ENCODE peak calls at places on chromosomes 6 and 20, in ten cellular contexts. One of them, this sample, is unnamed.

GRCh38 chr6:12334524-12335130 is 44.5 kb downstream of the EDN1 start:
- DNase-seq in stimulated activated effector memory CD8-positive, alpha-beta T cell treated with anti-CD3 and anti-CD28 coated beads, Interleukin-12 subunit alpha, Interleukin-12 subunit beta, amount 100 ng/mL, for 72 hours: no peak
- DNase-seq in stomach: no peak
- DNase-seq in AG08396: no peak
- DNase-seq in H4: peak
- DNase-seq in heart left ventricle: no peak
- DNase-seq in SW480: no peak
- DNase-seq in fibroblast of pulmonary artery: no peak
- DNase-seq in ecto neural progenitor cell: no peak
- DNase-seq in mesenchymal stem cell: peak
- DNase-seq in this sample: no peak

GRCh38 chr6:35052694-35053565 is 88.2 kb downstream of the TCP11 start:
- DNase-seq in stimulated activated effector memory CD8-positive, alpha-beta T cell treated with anti-CD3 and anti-CD28 coated beads, Interleukin-12 subunit alpha, Interleukin-12 subunit beta, amount 100 ng/mL, for 72 hours: no peak
- DNase-seq in stomach: no peak
- DNase-seq in AG08396: peak
- DNase-seq in H4: no peak
- DNase-seq in heart left ventricle: no peak
- DNase-seq in SW480: no peak
- DNase-seq in fibroblast of pulmonary artery: no peak
- DNase-seq in ecto neural progenitor cell: no peak
- DNase-seq in mesenchymal stem cell: peak
- DNase-seq in this sample: no peak

GRCh38 chr20:62839816-62840215 is 21.8 kb downstream of the TCFL5 start:
- DNase-seq in stimulated activated effector memory CD8-positive, alpha-beta T cell treated with anti-CD3 and anti-CD28 coated beads, Interleukin-12 subunit alpha, Interleukin-12 subunit beta, amount 100 ng/mL, for 72 hours: no peak
- DNase-seq in stomach: no peak
- DNase-seq in AG08396: no peak
- DNase-seq in H4: no peak
- DNase-seq in heart left ventricle: no peak
- DNase-seq in SW480: no peak
- DNase-seq in fibroblast of pulmonary artery: no peak
- DNase-seq in ecto neural progenitor cell: no peak
- DNase-seq in mesenchymal stem cell: no peak
- DNase-seq in this sample: no peak

GRCh38 chr6:137758661-137759060 is 108.4 kb upstream of the TNFAIP3 start:
- DNase-seq in stimulated activated effector memory CD8-positive, alpha-beta T cell treated with anti-CD3 and anti-CD28 coated beads, Interleukin-12 subunit alpha, Interleukin-12 subunit beta, amount 100 ng/mL, for 72 hours: no peak
- DNase-seq in stomach: no peak
- DNase-seq in AG08396: no peak
- DNase-seq in H4: no peak
- DNase-seq in heart left ventricle: no peak
- DNase-seq in SW480: no peak
- DNase-seq in fibroblast of pulmonary artery: no peak
- DNase-seq in ecto neural progenitor cell: no peak
- DNase-seq in mesenchymal stem cell: no peak
- DNase-seq in this sample: no peak

GRCh38 chr20:2942439-2942838 is 69.2 kb downstream of the PTPRA start:
- DNase-seq in stimulated activated effector memory CD8-positive, alpha-beta T cell treated with anti-CD3 and anti-CD28 coated beads, Interleukin-12 subunit alpha, Interleukin-12 subunit beta, amount 100 ng/mL, for 72 hours: no peak
- DNase-seq in stomach: no peak
- DNase-seq in AG08396: no peak
- DNase-seq in H4: no peak
- DNase-seq in heart left ventricle: no peak
- DNase-seq in SW480: no peak
- DNase-seq in fibroblast of pulmonary artery: peak
- DNase-seq in ecto neural progenitor cell: no peak
- DNase-seq in mesenchymal stem cell: no peak
- DNase-seq in this sample: no peak

GRCh38 chr6:33927551-33927950 is 123.7 kb upstream of the MLN start:
- DNase-seq in stimulated activated effector memory CD8-positive, alpha-beta T cell treated with anti-CD3 and anti-CD28 coated beads, Interleukin-12 subunit alpha, Interleukin-12 subunit beta, amount 100 ng/mL, for 72 hours: no peak
- DNase-seq in stomach: no peak
- DNase-seq in AG08396: peak
- DNase-seq in H4: no peak
- DNase-seq in heart left ventricle: no peak
- DNase-seq in SW480: no peak
- DNase-seq in fibroblast of pulmonary artery: no peak
- DNase-seq in ecto neural progenitor cell: no peak
- DNase-seq in mesenchymal stem cell: peak
- DNase-seq in this sample: no peak

GRCh38 chr6:51936941-51937340 is 150.5 kb downstream of the PKHD1 start:
- DNase-seq in stimulated activated effector memory CD8-positive, alpha-beta T cell treated with anti-CD3 and anti-CD28 coated beads, Interleukin-12 subunit alpha, Interleukin-12 subunit beta, amount 100 ng/mL, for 72 hours: no peak
- DNase-seq in stomach: no peak
- DNase-seq in AG08396: no peak
- DNase-seq in H4: no peak
- DNase-seq in heart left ventricle: no peak
- DNase-seq in SW480: no peak
- DNase-seq in fibroblast of pulmonary artery: no peak
- DNase-seq in ecto neural progenitor cell: no peak
- DNase-seq in mesenchymal stem cell: no peak
- DNase-seq in this sample: no peak

GRCh38 chr20:19993937-19994667 is 23.1 kb upstream of the NAA20 start:
- DNase-seq in stimulated activated effector memory CD8-positive, alpha-beta T cell treated with anti-CD3 and anti-CD28 coated beads, Interleukin-12 subunit alpha, Interleukin-12 subunit beta, amount 100 ng/mL, for 72 hours: no peak
- DNase-seq in stomach: no peak
- DNase-seq in AG08396: no peak
- DNase-seq in H4: peak
- DNase-seq in heart left ventricle: peak
- DNase-seq in SW480: peak
- DNase-seq in fibroblast of pulmonary artery: peak
- DNase-seq in ecto neural progenitor cell: no peak
- DNase-seq in mesenchymal stem cell: peak
- DNase-seq in this sample: no peak

GRCh38 chr6:41191569-41191968 is 9.4 kb downstream of the TREML2 start:
- DNase-seq in stimulated activated effector memory CD8-positive, alpha-beta T cell treated with anti-CD3 and anti-CD28 coated beads, Interleukin-12 subunit alpha, Interleukin-12 subunit beta, amount 100 ng/mL, for 72 hours: peak
- DNase-seq in stomach: no peak
- DNase-seq in AG08396: peak
- DNase-seq in H4: no peak
- DNase-seq in heart left ventricle: peak
- DNase-seq in SW480: no peak
- DNase-seq in fibroblast of pulmonary artery: peak
- DNase-seq in ecto neural progenitor cell: peak
- DNase-seq in mesenchymal stem cell: peak
- DNase-seq in this sample: no peak

GRCh38 chr20:59657459-59658046 is 53.2 kb downstream of the PHACTR3 start:
- DNase-seq in stimulated activated effector memory CD8-positive, alpha-beta T cell treated with anti-CD3 and anti-CD28 coated beads, Interleukin-12 subunit alpha, Interleukin-12 subunit beta, amount 100 ng/mL, for 72 hours: no peak
- DNase-seq in stomach: no peak
- DNase-seq in AG08396: no peak
- DNase-seq in H4: no peak
- DNase-seq in heart left ventricle: no peak
- DNase-seq in SW480: no peak
- DNase-seq in fibroblast of pulmonary artery: no peak
- DNase-seq in ecto neural progenitor cell: no peak
- DNase-seq in mesenchymal stem cell: peak
- DNase-seq in this sample: no peak